ENCODE peak calls at places on chromosomes 5 and 9, in five cellular contexts. One of them, this sample, is unnamed.

GRCh38 chr5:53211799-53212198 is 102.2 kb upstream of the MOCS2 start:
- DNase-seq in uterus: no peak
- DNase-seq in A549: no peak
- DNase-seq in body of pancreas: no peak
- DNase-seq in spleen: no peak
- DNase-seq in this sample: no peak

GRCh38 chr9:130530932-130531331 is 48.4 kb upstream of the FUBP3 start:
- DNase-seq in uterus: no peak
- DNase-seq in A549: no peak
- DNase-seq in body of pancreas: peak; percentile 20
- DNase-seq in spleen: no peak
- DNase-seq in this sample: no peak

GRCh38 chr9:8349369-8349768 is 549.8 kb upstream of the DMAC1 start:
- DNase-seq in uterus: no peak
- DNase-seq in A549: no peak
- DNase-seq in body of pancreas: no peak
- DNase-seq in spleen: no peak
- DNase-seq in this sample: no peak

GRCh38 chr9:34084562-34084961 is 35.9 kb upstream of the UBAP2 start:
- DNase-seq in uterus: peak; percentile 28
- DNase-seq in A549: no peak
- DNase-seq in body of pancreas: no peak
- DNase-seq in spleen: no peak
- DNase-seq in this sample: no peak

GRCh38 chr5:167512111-167512510 is 779.3 kb upstream of the WWC1 start:
- DNase-seq in uterus: no peak
- DNase-seq in A549: no peak
- DNase-seq in body of pancreas: no peak
- DNase-seq in spleen: no peak
- DNase-seq in this sample: no peak

GRCh38 chr9:134825025-134825424 is 55.6 kb upstream of the FCN2 start:
- DNase-seq in uterus: no peak
- DNase-seq in A549: no peak
- DNase-seq in body of pancreas: no peak
- DNase-seq in spleen: no peak
- DNase-seq in this sample: no peak

GRCh38 chr9:121447341-121447834 is 52.3 kb downstream of the GGTA1 start:
- DNase-seq in uterus: no peak
- DNase-seq in A549: no peak
- DNase-seq in body of pancreas: no peak
- DNase-seq in spleen: no peak
- DNase-seq in this sample: no peak

GRCh38 chr9:127991017-127991756 is 10.4 kb upstream of the EEIG1 start:
- DNase-seq in uterus: no peak
- DNase-seq in A549: peak; percentile 58
- DNase-seq in body of pancreas: peak; percentile 70
- DNase-seq in spleen: no peak
- DNase-seq in this sample: no peak

GRCh38 chr9:26951794-26952193 is 4.4 kb upstream of the IFT74 start:
- DNase-seq in uterus: no peak
- DNase-seq in A549: no peak
- DNase-seq in body of pancreas: no peak
- DNase-seq in spleen: no peak
- DNase-seq in this sample: no peak

GRCh38 chr9:26950521-26950920 is 3.5 kb upstream of the PLAA start:
- DNase-seq in uterus: no peak
- DNase-seq in A549: no peak
- DNase-seq in body of pancreas: no peak
- DNase-seq in spleen: no peak
- DNase-seq in this sample: no peak

GRCh38 chr9:26955222-26955903 is 849 bp upstream of the IFT74 start:
- DNase-seq in uterus: no peak
- DNase-seq in A549: no peak
- DNase-seq in body of pancreas: no peak
- DNase-seq in spleen: no peak
- DNase-seq in this sample: peak; percentile 81

GRCh38 chr9:26954050-26954508 is 2.1 kb upstream of the IFT74 start:
- DNase-seq in uterus: no peak
- DNase-seq in A549: no peak
- DNase-seq in body of pancreas: no peak
- DNase-seq in spleen: no peak
- DNase-seq in this sample: peak; percentile 65

DNA sequence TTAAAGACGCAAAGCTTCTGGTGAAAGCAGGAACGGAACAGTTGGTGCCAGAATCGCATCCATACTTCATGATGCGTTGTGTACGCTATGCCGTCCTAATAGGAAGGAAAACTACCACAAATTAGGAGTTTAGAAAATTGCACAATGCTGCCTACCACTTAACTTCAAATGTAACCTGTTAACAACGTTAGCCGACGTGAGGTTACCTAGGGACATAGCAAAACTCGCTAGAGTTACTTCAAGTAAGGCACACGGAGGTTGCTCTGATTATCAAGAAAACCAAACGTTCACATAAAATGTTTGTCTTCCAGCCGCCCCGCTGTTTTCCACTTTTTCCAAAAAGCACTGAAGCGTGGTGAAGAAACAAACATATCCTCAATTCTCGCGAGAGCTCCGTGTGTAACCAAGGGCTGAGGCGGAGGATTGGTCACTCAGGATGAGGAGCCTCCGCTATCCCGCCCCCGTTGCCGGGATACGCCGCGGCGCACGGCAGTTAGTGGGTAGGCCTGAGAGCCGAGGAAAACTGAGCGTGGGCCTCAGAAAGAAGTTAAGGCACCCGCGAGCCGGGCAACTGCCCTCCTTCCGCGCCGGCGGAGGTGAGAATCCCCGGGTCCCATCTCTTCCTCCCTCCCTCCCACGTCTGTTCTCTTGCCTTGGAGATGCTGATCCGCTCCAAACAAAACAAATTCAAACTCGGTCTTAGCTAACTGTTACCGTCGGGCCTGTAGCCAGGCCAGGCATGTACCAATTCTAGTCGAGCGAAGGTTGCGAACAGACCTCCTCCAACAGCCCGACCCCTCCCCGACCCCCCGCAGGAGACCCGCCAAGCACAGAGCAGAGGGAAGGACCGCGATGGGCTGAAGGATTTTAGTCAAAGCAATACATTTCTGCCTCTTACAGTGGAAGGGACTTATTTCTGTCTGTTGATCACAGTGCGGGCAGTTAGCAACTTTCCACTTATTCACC is at the start of gene IFT74:
- DNase-seq in uterus: peak; percentile 99
- DNase-seq in A549: peak; percentile 98
- DNase-seq in body of pancreas: peak; percentile 97
- DNase-seq in spleen: peak; percentile 98
- DNase-seq in this sample: peak; percentile 98
- TF ChIP-seq POLR2A in uterus: peak; percentile 68
- TF ChIP-seq POLR2A in A549: peak; percentile 76
- TF ChIP-seq POLR2A in body of pancreas: peak; percentile 84
- TF ChIP-seq POLR2A in spleen: peak; percentile 55
- TF ChIP-seq POLR2A in this sample: peak; percentile 91

GRCh38 chr5:145858929-145859328 is 13.9 kb downstream of the GRXCR2 start:
- DNase-seq in uterus: no peak
- DNase-seq in A549: no peak
- DNase-seq in body of pancreas: no peak
- DNase-seq in spleen: no peak
- DNase-seq in this sample: peak; percentile 46
- TF ChIP-seq POLR2A in uterus: no peak
- TF ChIP-seq POLR2A in A549: no peak
- TF ChIP-seq POLR2A in body of pancreas: no peak
- TF ChIP-seq POLR2A in spleen: no peak
- TF ChIP-seq POLR2A in this sample: no peak

DNA sequence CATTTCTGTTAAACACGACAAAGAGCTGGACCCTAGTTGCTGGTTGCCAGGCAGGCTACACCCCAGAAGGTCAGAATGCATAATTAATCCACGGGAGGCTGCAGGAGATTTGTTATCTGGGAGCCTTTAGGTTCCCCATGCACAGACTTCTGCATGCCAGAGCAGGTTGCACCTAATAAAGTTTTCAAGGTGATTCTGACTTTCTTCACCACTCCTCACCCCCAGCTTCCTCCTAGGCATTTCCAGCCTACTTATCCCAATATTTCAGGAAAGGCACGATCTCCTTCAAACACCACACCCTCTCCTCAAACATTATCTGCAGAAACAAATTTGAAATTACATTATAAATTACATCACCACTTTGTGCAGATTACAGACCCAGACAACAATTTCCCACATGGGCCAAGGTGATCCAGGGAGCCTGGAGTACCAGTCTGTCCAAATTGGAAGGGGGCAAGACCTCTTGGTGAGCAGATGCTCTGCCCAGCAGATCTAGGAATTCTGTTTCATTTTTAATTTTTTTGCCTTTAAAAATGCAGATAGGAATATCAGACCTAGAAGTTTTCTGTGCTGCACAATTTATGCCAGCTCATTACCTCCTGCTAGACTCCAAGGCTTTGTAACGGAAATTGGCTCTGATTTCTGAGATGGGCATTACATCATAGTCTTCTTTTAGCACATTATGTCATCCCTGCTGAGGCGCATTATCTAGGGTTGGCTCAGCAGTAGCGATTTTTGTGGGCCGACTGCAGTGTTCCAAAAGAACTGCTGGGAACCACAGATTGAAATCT is 363.4 kb upstream of the SLC30A5 start:
- DNase-seq in uterus: peak; percentile 77
- DNase-seq in A549: peak; percentile 33
- DNase-seq in body of pancreas: peak; percentile 22
- DNase-seq in spleen: no peak
- DNase-seq in this sample: peak; percentile 67
- TF ChIP-seq POLR2A in uterus: no peak
- TF ChIP-seq POLR2A in A549: no peak
- TF ChIP-seq POLR2A in body of pancreas: no peak
- TF ChIP-seq POLR2A in spleen: no peak
- TF ChIP-seq POLR2A in this sample: no peak

GRCh38 chr5:178058321-178059012 is 54.9 kb upstream of the N4BP3 start:
- DNase-seq in uterus: no peak
- DNase-seq in A549: no peak
- DNase-seq in body of pancreas: peak; percentile 89
- DNase-seq in spleen: no peak
- DNase-seq in this sample: no peak

GRCh38 chr5:178057839-178058238 is 55.5 kb upstream of the N4BP3 start:
- DNase-seq in uterus: no peak
- DNase-seq in A549: no peak
- DNase-seq in body of pancreas: no peak
- DNase-seq in spleen: no peak
- DNase-seq in this sample: no peak

GRCh38 chr5:178068293-178068692 is 45.0 kb upstream of the N4BP3 start:
- DNase-seq in uterus: no peak
- DNase-seq in A549: no peak
- DNase-seq in body of pancreas: no peak
- DNase-seq in spleen: peak; percentile 63
- DNase-seq in this sample: no peak

GRCh38 chr5:178067705-178068104 is 45.6 kb upstream of the N4BP3 start:
- DNase-seq in uterus: no peak
- DNase-seq in A549: no peak
- DNase-seq in body of pancreas: no peak
- DNase-seq in spleen: peak; percentile 6
- DNase-seq in this sample: no peak

GRCh38 chr5:178063277-178063676 is 50.1 kb upstream of the N4BP3 start:
- DNase-seq in uterus: no peak
- DNase-seq in A549: no peak
- DNase-seq in body of pancreas: no peak
- DNase-seq in spleen: no peak
- DNase-seq in this sample: no peak
- TF ChIP-seq POLR2A in uterus: no peak
- TF ChIP-seq POLR2A in A549: no peak
- TF ChIP-seq POLR2A in body of pancreas: no peak
- TF ChIP-seq POLR2A in spleen: no peak
- TF ChIP-seq POLR2A in this sample: no peak

DNA sequence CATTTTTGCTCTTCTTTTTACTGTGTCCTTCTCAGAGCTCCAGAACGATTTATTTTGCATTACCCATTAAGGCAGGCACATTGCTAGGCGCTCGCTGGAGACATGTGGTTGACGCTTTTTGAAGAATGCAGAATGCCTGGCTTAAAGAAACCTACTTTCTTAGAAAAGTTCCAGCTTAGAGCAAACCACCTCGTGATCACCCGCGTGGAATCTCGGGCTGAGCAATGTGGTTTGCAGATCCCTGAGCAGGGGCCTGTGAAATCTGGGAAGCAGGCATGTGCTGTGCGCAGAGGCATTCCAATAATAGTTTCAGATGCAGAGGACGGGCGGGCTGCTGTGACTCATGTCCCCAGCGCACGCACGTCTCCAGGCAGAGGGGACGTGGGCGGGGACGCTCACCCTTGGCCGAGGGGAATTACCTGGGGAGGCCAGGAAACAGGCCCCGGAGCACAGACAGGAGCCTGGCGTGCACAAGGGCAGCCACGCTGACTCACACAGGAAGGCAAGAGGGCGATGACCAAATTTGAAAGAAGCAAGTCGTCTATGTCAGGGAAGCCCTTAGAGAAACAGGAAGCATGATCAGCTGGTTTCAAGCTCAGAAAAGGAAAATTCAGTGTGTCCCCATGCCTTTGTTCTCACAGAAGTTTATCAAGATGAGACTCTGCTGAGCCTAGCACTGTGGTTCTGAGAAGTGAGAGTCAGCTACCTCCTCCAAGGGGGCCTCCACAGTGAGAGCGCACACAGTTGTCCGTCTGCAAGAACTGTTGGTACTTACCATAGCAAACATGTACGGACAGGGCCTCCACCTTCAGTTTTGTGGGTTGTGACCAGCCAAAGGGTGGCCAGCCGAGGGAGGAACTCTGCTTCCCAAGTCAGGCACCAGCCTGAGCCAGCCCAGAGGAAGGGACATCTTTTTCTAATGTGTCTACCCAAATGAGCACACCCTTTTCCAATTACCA is 218.6 kb downstream of the PIK3R1 start:
- DNase-seq in uterus: peak; percentile 73
- DNase-seq in A549: peak; percentile 88
- DNase-seq in body of pancreas: peak; percentile 49
- DNase-seq in spleen: peak; percentile 95
- DNase-seq in this sample: peak; percentile 74
- TF ChIP-seq POLR2A in uterus: no peak
- TF ChIP-seq POLR2A in A549: no peak
- TF ChIP-seq POLR2A in body of pancreas: no peak
- TF ChIP-seq POLR2A in spleen: no peak
- TF ChIP-seq POLR2A in this sample: no peak

GRCh38 chr9:100598641-100599145 is 20.8 kb downstream of the CAVIN4 start:
- DNase-seq in uterus: peak; percentile 71
- DNase-seq in A549: peak; percentile 76
- DNase-seq in body of pancreas: peak; percentile 88
- DNase-seq in spleen: peak; percentile 94
- DNase-seq in this sample: peak; percentile 75
- TF ChIP-seq POLR2A in uterus: no peak
- TF ChIP-seq POLR2A in A549: peak; percentile 51
- TF ChIP-seq POLR2A in body of pancreas: peak; percentile 41
- TF ChIP-seq POLR2A in spleen: no peak
- TF ChIP-seq POLR2A in this sample: peak; percentile 27

GRCh38 chr9:98973546-98973921 is 29.8 kb downstream of the COL15A1 start:
- DNase-seq in uterus: no peak
- DNase-seq in A549: no peak
- DNase-seq in body of pancreas: no peak
- DNase-seq in spleen: no peak
- DNase-seq in this sample: no peak

GRCh38 chr9:98970532-98971041 is 26.9 kb downstream of the COL15A1 start:
- DNase-seq in uterus: no peak
- DNase-seq in A549: no peak
- DNase-seq in body of pancreas: no peak
- DNase-seq in spleen: no peak
- DNase-seq in this sample: no peak

GRCh38 chr9:98972641-98973545 is 29.2 kb downstream of the COL15A1 start:
- DNase-seq in uterus: no peak
- DNase-seq in A549: no peak
- DNase-seq in body of pancreas: no peak
- DNase-seq in spleen: no peak
- DNase-seq in this sample: no peak

GRCh38 chr9:98971915-98972223 is 28.2 kb downstream of the COL15A1 start:
- DNase-seq in uterus: no peak
- DNase-seq in A549: no peak
- DNase-seq in body of pancreas: no peak
- DNase-seq in spleen: no peak
- DNase-seq in this sample: peak; percentile 59

GRCh38 chr9:98971168-98971914 is 27.6 kb downstream of the COL15A1 start:
- DNase-seq in uterus: peak; percentile 56
- DNase-seq in A549: no peak
- DNase-seq in body of pancreas: no peak
- DNase-seq in spleen: no peak
- DNase-seq in this sample: no peak
- TF ChIP-seq POLR2A in uterus: no peak
- TF ChIP-seq POLR2A in A549: no peak
- TF ChIP-seq POLR2A in body of pancreas: no peak
- TF ChIP-seq POLR2A in spleen: no peak
- TF ChIP-seq POLR2A in this sample: no peak

This sample was measured in erythroblast.